ENCODE peak calls at places on chromosomes 5 and 9, in ten cellular contexts. C is Calu3, X is epithelial cell of esophagus, N is astrocyte of the spinal cord, Z is neural crest cell, E is MCF 10A, D is endodermal cell, Y is AG09319, H is lower leg skin, U is fibroblast of lung. K is an unnamed sample.

GRCh38 chr9:114117996-114118830 is 19.1 kb upstream of the KIF12 start:
- DNase-seq in C (peak; percentile 66), X (no peak), N (no peak), Z (no peak), E (no peak), D (peak; percentile 54), Y (no peak), H (peak; percentile 82), U (no peak), K (peak; percentile 46)

GRCh38 chr9:14314424-14314928 is 535 bp upstream of the NFIB start:
- DNase-seq in C (peak; percentile 58), X (peak; percentile 96), N (peak; percentile 95), Z (no peak), E (peak; percentile 96), D (peak; percentile 78), Y (no peak), H (peak; percentile 92), U (peak; percentile 94), K (no peak)

GRCh38 chr5:122093415-122093814 is 15.4 kb upstream of the LOX start:
- DNase-seq in C (no peak), X (no peak), N (peak; percentile 81), Z (no peak), E (no peak), D (no peak), Y (peak; percentile 65), H (no peak), U (peak; percentile 70), K (no peak)

GRCh38 chr5:172689801-172690200 is 48.7 kb downstream of the NEURL1B start:
- DNase-seq in C (no peak), X (no peak), N (no peak), Z (no peak), E (no peak), D (no peak), Y (no peak), H (no peak), U (no peak), K (no peak)

GRCh38 chr9:104911029-104911607 is 16.8 kb downstream of the ABCA1 start:
- DNase-seq in C (no peak), X (peak; percentile 42), N (no peak), Z (no peak), E (no peak), D (peak; percentile 30), Y (no peak), H (no peak), U (peak; percentile 32), K (no peak)

GRCh38 chr5:9927521-9927997 is 297.4 kb upstream of the TAS2R1 start:
- DNase-seq in C (peak; percentile 42), X (peak; percentile 72), N (peak; percentile 46), Z (no peak), E (peak; percentile 37), D (no peak), Y (no peak), H (no peak), U (peak; percentile 11), K (no peak)

GRCh38 chr5:98770158-98770910 is 3.1 kb upstream of the RGMB start:
- DNase-seq in C (peak; percentile 58), X (peak; percentile 50), N (peak; percentile 80), Z (no peak), E (peak; percentile 78), D (peak; percentile 77), Y (peak; percentile 39), H (peak; percentile 92), U (peak; percentile 82), K (peak; percentile 13)

GRCh38 chr5:36694351-36694750 is 87.9 kb downstream of the SLC1A3 start:
- DNase-seq in C (no peak), X (no peak), N (no peak), Z (no peak), E (no peak), D (no peak), Y (no peak), H (no peak), U (no peak), K (no peak)

GRCh38 chr9:83061036-83061435 is 1.9 kb downstream of the RASEF start:
- DNase-seq in C (no peak), X (peak; percentile 73), N (peak; percentile 15), Z (no peak), E (peak; percentile 67), D (no peak), Y (no peak), H (no peak), U (no peak), K (no peak)

DNA sequence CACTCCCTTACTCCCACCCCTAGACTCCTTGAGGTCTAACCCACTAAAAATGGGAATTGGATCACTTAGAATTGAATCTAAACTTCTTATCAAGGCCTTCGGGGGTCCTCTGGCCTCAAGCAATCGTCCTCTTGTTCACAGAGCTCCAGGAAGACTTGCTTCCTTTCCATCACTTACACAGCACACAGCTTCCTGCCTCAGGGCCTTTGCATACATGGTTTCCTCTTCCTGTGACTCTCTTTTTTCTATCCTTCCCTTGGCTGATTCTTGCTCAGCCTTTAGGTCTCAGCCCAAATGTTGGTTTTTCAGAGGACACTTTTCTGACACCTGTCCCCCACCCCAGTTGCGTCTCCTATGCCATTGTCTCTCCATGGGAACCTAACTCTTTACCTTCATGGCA is 50.0 kb upstream of the ALDH1B1 start:
- DNase-seq in C (no peak), X (no peak), N (no peak), Z (no peak), E (no peak), D (no peak), Y (no peak), H (no peak), U (no peak), K (no peak)
- TF ChIP-seq CTCF in C (no peak), X (no peak), N (no peak), Z (no peak), E (no peak), D (no peak), Y (no peak), H (no peak), U (no peak), K (no peak)

GRCh38 chr5:8864053-8864452 is 681.8 kb downstream of the SEMA5A start:
- DNase-seq in C (peak; percentile 18), X (peak; percentile 76), N (no peak), Z (no peak), E (peak; percentile 58), D (peak; percentile 86), Y (no peak), H (no peak), U (peak; percentile 32), K (no peak)
- TF ChIP-seq CTCF in C (no peak), X (peak; percentile 79), N (peak; percentile 47), Z (peak; percentile 57), E (peak; percentile 69), D (peak; percentile 86), Y (peak; percentile 51), H (no peak), U (peak; percentile 25), K (peak; percentile 56)

GRCh38 chr5:57618767-57619381 is 136.3 kb upstream of the ACTBL2 start:
- DNase-seq in C (no peak), X (no peak), N (no peak), Z (no peak), E (no peak), D (no peak), Y (no peak), H (no peak), U (no peak), K (no peak)
- TF ChIP-seq CTCF in C (no peak), X (no peak), N (no peak), Z (no peak), E (no peak), D (no peak), Y (no peak), H (no peak), U (no peak), K (no peak)

DNA sequence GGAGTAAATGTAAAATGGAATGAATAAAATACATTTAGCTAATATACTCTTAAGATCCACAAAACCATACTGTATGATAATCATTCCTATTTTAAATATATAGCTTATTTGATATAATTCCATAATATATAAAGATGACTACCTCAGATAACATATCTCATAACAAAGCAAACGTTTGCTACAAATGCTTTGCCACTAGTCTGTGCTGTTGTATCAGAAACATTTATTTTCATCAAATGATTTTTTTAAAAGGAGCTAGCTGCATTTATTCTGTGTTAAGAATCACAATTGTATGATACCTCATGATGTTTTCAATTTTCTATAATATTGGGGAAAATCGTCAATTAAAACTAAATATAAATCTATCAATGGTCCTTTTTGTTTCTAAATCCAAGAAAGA is 567.2 kb downstream of the PTPRD start:
- DNase-seq in C (no peak), X (peak; percentile 63), N (peak; percentile 37), Z (no peak), E (peak; percentile 22), D (no peak), Y (no peak), H (no peak), U (peak; percentile 66), K (no peak)
- TF ChIP-seq CTCF in C (no peak), X (peak; percentile 68), N (peak; percentile 60), Z (peak; percentile 63), E (peak; percentile 38), D (peak; percentile 68), Y (peak; percentile 40), H (no peak), U (no peak), K (peak; percentile 45)

GRCh38 chr9:118595719-118596305 is 773.4 kb downstream of the BRINP1 start:
- DNase-seq in C (peak; percentile 0), X (peak; percentile 77), N (peak; percentile 58), Z (peak; percentile 36), E (peak; percentile 73), D (peak; percentile 82), Y (no peak), H (no peak), U (peak; percentile 1), K (no peak)
- TF ChIP-seq CTCF in C (no peak), X (peak; percentile 51), N (peak; percentile 59), Z (peak; percentile 66), E (peak; percentile 57), D (peak; percentile 88), Y (peak; percentile 45), H (no peak), U (peak; percentile 30), K (peak; percentile 60)

GRCh38 chr5:95962785-95963184 is 1.1 kb upstream of the ELL2 start:
- DNase-seq in C (peak; percentile 60), X (peak; percentile 23), N (no peak), Z (no peak), E (no peak), D (peak; percentile 87), Y (no peak), H (no peak), U (no peak), K (no peak)
- TF ChIP-seq CTCF in C (no peak), X (no peak), N (no peak), Z (no peak), E (no peak), D (no peak), Y (no peak), H (no peak), U (no peak), K (no peak)

DNA sequence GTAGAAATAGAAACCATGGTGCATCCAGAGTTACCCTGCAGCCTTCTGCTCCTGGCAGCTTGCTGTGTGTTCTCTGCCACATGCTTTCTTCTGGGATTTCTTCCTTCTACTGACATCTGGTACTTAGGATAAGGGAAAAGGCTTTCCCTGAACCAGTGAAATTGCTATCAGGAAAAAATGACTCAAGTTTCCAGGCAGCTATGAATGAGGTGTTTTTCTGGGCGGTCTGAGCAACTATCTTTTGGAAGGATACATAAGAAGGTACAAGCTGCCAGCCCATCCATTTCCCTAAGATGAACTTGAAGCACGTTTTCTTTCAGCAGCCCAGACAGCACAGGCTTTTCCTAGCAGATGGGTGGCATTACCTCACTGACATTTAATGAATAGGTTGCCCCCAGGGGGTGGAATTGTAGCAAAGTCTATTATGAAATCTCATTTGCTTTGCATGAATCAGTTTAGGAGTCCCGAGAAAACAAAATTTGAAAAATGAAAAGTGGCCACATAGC is 108.7 kb downstream of the C9orf152 start:
- DNase-seq in C (no peak), X (peak; percentile 92), N (peak; percentile 77), Z (no peak), E (peak; percentile 92), D (no peak), Y (no peak), H (peak; percentile 61), U (peak; percentile 76), K (no peak)
- TF ChIP-seq CTCF in C (no peak), X (no peak), N (no peak), Z (no peak), E (no peak), D (no peak), Y (no peak), H (no peak), U (no peak), K (no peak)